ENCODE peak calls at places on chromosomes 4 and X, in ten cellular contexts. Z is AG08395; S is activated naive CD8-positive, alpha-beta T cell treated with anti-CD3 and anti-CD28 coated beads, Interleukin-2, amount 50 U/mL, for 24 hours; V is CD8-positive, alpha-beta T cell; Q is ecto neural progenitor cell; C is NB4; I is posterior cingulate gyrus; H is NCI-H2107; O is HT-29; K is lower leg skin. D is an unnamed sample.

GRCh38 chrX:40504801-40505605 is 75.8 kb upstream of the ATP6AP2 start:
- DNase-seq in Z (peak; percentile 76), S (no peak), V (no peak), Q (no peak), C (no peak), I (no peak), H (no peak), O (no peak), K (no peak), D (no peak)

GRCh38 chr4:139587452-139587851 is 31.4 kb upstream of the SETD7 start:
- DNase-seq in Z (no peak), S (no peak), V (no peak), Q (no peak), C (peak; percentile 23), I (no peak), H (no peak), O (no peak), K (no peak), D (no peak)

GRCh38 chrX:15737188-15737956 is 698 bp upstream of the CA5B start:
- DNase-seq in Z (no peak), S (no peak), V (no peak), Q (no peak), C (no peak), I (no peak), H (no peak), O (no peak), K (no peak), D (no peak)

GRCh38 chrX:16834811-16835210 is 35.4 kb downstream of the RBBP7 start:
- DNase-seq in Z (no peak), S (no peak), V (no peak), Q (no peak), C (no peak), I (no peak), H (no peak), O (no peak), K (no peak), D (no peak)

GRCh38 chrX:40158036-40158706 is 60.4 kb upstream of the BCOR start:
- DNase-seq in Z (peak; percentile 62), S (peak; percentile 26), V (peak; percentile 28), Q (peak; percentile 79), C (peak; percentile 70), I (no peak), H (peak; percentile 35), O (no peak), K (no peak), D (peak; percentile 61)

GRCh38 chr4:101019941-101020401 is 327.4 kb downstream of the PPP3CA start:
- DNase-seq in Z (no peak), S (no peak), V (peak; percentile 48), Q (no peak), C (no peak), I (no peak), H (no peak), O (peak; percentile 85), K (no peak), D (no peak)

GRCh38 chrX:136115124-136115908 is 32.0 kb upstream of the FHL1 start:
- DNase-seq in Z (peak; percentile 12), S (no peak), V (no peak), Q (no peak), C (peak; percentile 23), I (no peak), H (no peak), O (no peak), K (no peak), D (no peak)

GRCh38 chrX:15977644-15978043 is 123.0 kb upstream of the AP1S2 start:
- DNase-seq in Z (no peak), S (no peak), V (no peak), Q (no peak), C (peak; percentile 16), I (no peak), H (no peak), O (no peak), K (no peak), D (peak; percentile 77)

D was measured in OCI-M1.